ENCODE peak calls at places on chromosomes 16 and 17, in five cellular contexts. X is GM12878, Y is SK-N-SH, D is HCT116, B is H1. Q is an unnamed sample.

GRCh38 chr16:58433569-58433951 is 41.3 kb downstream of the GINS3 start:
- DNase-seq in B (no peak), D (no peak), X (no peak), Y (no peak), Q (no peak)

GRCh38 chr16:78122774-78123315 is 23.4 kb downstream of the WWOX start:
- DNase-seq in Y (peak), D (peak), B (no peak), X (no peak), Q (peak)

GRCh38 chr17:78910885-78911284 is 7.9 kb upstream of the CEP295NL start:
- DNase-seq in X (no peak), B (no peak), Y (no peak), D (no peak), Q (no peak)

GRCh38 chr17:67578058-67578457 is 139.7 kb upstream of the NOL11 start:
- DNase-seq in D (no peak), X (peak), Y (no peak), B (no peak), Q (no peak)

GRCh38 chr17:45310380-45311324 is 6.2 kb downstream of the MAP3K14 start:
- DNase-seq in D (no peak), B (no peak), X (no peak), Y (no peak), Q (no peak)

GRCh38 chr17:39927928-39928867 is 666 bp downstream of the LRRC3C start:
- DNase-seq in D (no peak), B (peak), X (no peak), Y (peak), Q (no peak)

GRCh38 chr17:20927586-20927985 is 115.2 kb downstream of the USP22 start:
- DNase-seq in Y (no peak), B (no peak), X (no peak), D (no peak), Q (no peak)

GRCh38 chr16:86258713-86259112 is 251.6 kb upstream of the FOXF1 start:
- DNase-seq in Y (no peak), X (no peak), B (no peak), D (no peak), Q (no peak)

GRCh38 chr17:69760562-69760961 is 314.5 kb upstream of the KCNJ16 start:
- DNase-seq in B (no peak), Y (no peak), X (no peak), D (no peak), Q (no peak)

GRCh38 chr17:13329421-13329820 is 272.3 kb downstream of the HS3ST3A1 start:
- DNase-seq in X (no peak), B (no peak), Y (no peak), D (no peak), Q (no peak)
- TF ChIP-seq JUND in X (no peak), B (no peak), Y (no peak), D (no peak), Q (no peak)

GRCh38 chr16:57271867-57272495 is 12.5 kb downstream of the PLLP start:
- DNase-seq in D (no peak), B (no peak), Y (peak), X (no peak), Q (no peak)
- TF ChIP-seq JUND in D (no peak), B (no peak), Y (no peak), X (no peak), Q (no peak)

DNA sequence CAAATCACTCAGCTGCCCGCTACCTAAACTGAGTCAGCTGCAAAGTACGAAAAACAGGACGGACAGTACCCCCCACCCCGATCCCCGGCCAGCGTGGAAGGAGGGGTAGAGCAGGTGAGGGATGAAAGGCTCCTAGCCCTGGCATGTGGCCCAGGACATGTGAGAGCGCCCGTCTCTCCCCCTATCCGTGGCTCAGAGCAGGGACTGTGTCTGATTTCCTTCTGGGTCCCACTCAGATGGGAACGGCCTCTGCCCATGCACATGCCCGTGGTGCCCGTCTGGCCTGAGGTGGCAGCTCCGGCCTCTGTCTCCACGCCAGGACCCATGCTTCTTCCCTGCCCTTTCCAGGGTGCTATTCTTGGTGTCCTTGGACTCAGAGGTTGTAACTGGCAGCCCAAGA is 30.2 kb upstream of the RASD1 start:
- DNase-seq in X (no peak), B (no peak), Y (no peak), D (no peak), Q (no peak)
- TF ChIP-seq JUND in X (no peak), B (no peak), Y (no peak), D (no peak), Q (no peak)

GRCh38 chr16:89574681-89575246 is 794 bp upstream of the CPNE7 start:
- DNase-seq in X (no peak), B (peak), D (peak), Y (no peak), Q (no peak)

GRCh38 chr16:89579351-89579750 is 3.8 kb downstream of the CPNE7 start:
- DNase-seq in B (no peak), Y (no peak), D (no peak), X (no peak), Q (no peak)

GRCh38 chr16:89576173-89577054 is 856 bp downstream of the CPNE7 start:
- DNase-seq in X (no peak), D (no peak), Y (no peak), B (peak), Q (no peak)

GRCh38 chr16:89575247-89576172 is at the start of gene CPNE7:
- DNase-seq in Y (peak), D (no peak), X (no peak), B (peak), Q (no peak)

DNA sequence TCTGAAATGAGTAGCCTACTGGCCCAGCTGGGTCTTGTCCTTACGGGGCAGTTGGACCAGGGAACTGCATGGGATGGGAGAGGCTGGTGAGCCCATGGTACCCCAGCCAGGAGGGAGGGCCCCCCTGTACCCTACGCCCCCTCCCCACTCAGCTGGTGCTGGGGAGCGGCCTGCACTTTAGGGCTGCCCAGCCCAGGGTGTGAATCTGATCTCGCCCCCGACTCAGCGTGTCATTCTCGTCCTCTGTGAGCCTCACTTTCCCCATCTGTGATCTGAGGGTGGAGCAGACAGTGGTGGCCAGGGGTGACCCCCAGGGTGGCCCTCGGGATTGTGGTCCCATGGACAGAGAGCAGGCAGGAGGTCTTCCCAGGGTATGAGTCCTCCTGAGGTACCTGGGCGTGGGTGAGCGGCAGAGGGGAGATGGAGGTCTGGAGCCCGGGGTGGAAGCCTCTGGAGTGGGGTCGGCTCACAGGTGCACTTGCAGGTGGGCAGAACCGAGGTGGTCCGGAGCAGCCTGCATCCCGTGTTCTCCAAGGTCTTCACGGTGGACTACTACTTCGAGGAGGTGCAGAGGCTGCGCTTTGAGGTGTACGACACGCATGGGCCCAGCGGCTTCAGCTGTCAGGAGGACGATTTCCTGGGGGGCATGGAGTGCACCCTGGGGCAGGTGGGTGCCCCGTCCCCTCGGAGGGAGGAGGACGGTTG is 1.6 kb downstream of the CPNE7 start:
- DNase-seq in X (no peak), B (no peak), D (no peak), Y (no peak), Q (no peak)
- TF ChIP-seq JUND in X (no peak), B (no peak), D (no peak), Y (no peak), Q (no peak)

GRCh38 chr16:55421225-55421624 is 57.8 kb upstream of the MMP2 start:
- DNase-seq in B (no peak), Y (no peak), D (no peak), X (no peak), Q (no peak)

DNA sequence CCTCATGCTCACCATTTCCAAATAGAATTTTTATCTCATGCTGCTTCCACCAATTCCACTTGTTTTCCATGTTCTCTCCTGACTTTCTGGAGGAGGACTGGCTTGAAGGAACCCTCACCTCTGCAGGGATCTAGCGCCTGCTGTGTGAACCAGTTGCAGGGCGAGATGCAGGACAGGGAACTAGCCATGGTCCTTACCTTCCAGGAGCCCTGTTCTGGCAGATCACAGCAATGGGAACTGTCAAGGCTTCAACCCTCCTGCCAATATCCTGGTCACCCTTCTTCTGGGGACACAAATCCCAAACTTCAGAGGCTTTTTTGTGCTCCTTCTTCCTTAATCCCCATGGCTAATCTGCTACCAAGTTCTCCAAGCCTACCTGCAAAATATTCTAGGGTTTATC is 60.4 kb upstream of the MMP2 start:
- DNase-seq in Y (no peak), D (no peak), B (no peak), X (no peak), Q (peak)
- TF ChIP-seq JUND in Y (no peak), D (no peak), B (no peak), X (no peak), Q (no peak)

GRCh38 chr17:64622931-64623654 is 39.0 kb downstream of the SMURF2 start:
- DNase-seq in D (peak), X (no peak), Y (no peak), B (no peak), Q (no peak)
- TF ChIP-seq JUND in D (peak), X (no peak), Y (peak), B (no peak), Q (no peak)

GRCh38 chr16:6103561-6103960 is 1006.0 kb upstream of the EEF2KMT start:
- DNase-seq in X (no peak), D (no peak), B (no peak), Y (no peak), Q (no peak)

GRCh38 chr16:6104423-6104822 is 1006.8 kb upstream of the EEF2KMT start:
- DNase-seq in D (no peak), B (no peak), Y (no peak), X (no peak), Q (peak)

GRCh38 chr16:6106061-6106460 is 1008.5 kb upstream of the EEF2KMT start:
- DNase-seq in D (no peak), X (no peak), Y (no peak), B (no peak), Q (no peak)

DNA sequence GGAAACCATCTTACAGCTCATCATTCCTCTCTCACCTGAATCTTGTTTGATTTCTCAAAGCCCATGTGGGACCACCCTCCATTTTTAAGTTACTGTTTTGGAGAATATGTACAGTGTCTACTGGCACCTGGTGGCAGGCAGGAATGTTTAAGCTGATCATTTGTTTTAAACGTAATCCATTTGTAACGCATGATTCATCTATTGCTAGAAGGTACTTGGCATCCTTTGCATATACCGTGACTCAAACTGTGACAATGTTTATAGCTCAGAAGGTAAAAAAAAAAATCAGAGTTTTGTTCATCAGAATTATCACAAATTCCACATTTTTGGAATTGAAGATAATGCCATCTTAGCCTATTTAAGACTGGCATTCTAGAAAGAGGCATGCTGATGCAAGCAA is 1007.5 kb upstream of the EEF2KMT start:
- DNase-seq in D (no peak), X (no peak), Y (no peak), B (no peak), Q (no peak)
- TF ChIP-seq JUND in D (no peak), X (no peak), Y (no peak), B (no peak), Q (no peak)

GRCh38 chr17:58706351-58707140 is 14.1 kb downstream of the RAD51C start:
- DNase-seq in D (no peak), Y (no peak), B (no peak), X (peak), Q (no peak)

GRCh38 chr17:58710948-58711552 is 18.6 kb downstream of the RAD51C start:
- DNase-seq in D (peak), B (peak), X (no peak), Y (peak), Q (peak)
- TF ChIP-seq JUND in D (peak), B (no peak), X (no peak), Y (no peak), Q (no peak)

Q was measured in T47D.